ENCODE peak calls at places on chromosomes 1 and 21, in seven cellular contexts. O, X, P, M, R, H and U are unnamed samples.

GRCh38 chr1:198228925-198229324 is 72.1 kb downstream of the NEK7 start:
- DNase-seq in O (no peak), X (no peak), P (no peak), M (no peak), R (no peak), H (no peak), U (no peak)

GRCh38 chr1:29465755-29466154 is 229.4 kb downstream of the PTPRU start:
- DNase-seq in O (no peak), X (no peak), P (peak), M (no peak), R (no peak), H (peak), U (peak)

GRCh38 chr21:33856893-33857527 is 58.6 kb downstream of the ATP5PO start:
- DNase-seq in O (no peak), X (no peak), P (no peak), M (no peak), R (no peak), H (no peak), U (no peak)

GRCh38 chr1:172178846-172179245 is 241.6 kb upstream of the C1orf105 start:
- DNase-seq in O (no peak), X (no peak), P (no peak), M (no peak), R (no peak), H (no peak), U (no peak)

GRCh38 chr1:21568006-21568746 is 59.0 kb downstream of the ALPL start:
- DNase-seq in O (no peak), X (no peak), P (peak), M (no peak), R (no peak), H (peak), U (no peak)

GRCh38 chr1:169711469-169712308 is at the start of gene SELL:
- DNase-seq in O (peak), X (no peak), P (peak), M (peak), R (peak), H (peak), U (peak)

GRCh38 chr21:42310411-42311001 is 4.7 kb downstream of the TFF3 start:
- DNase-seq in O (no peak), X (no peak), P (no peak), M (no peak), R (no peak), H (no peak), U (no peak)

GRCh38 chr21:35438643-35439404 is 389.7 kb upstream of the RUNX1 start:
- DNase-seq in O (no peak), X (no peak), P (no peak), M (no peak), R (no peak), H (peak), U (no peak)

GRCh38 chr1:152348447-152348846 is 11.4 kb downstream of the FLG2 start:
- DNase-seq in O (no peak), X (no peak), P (peak), M (no peak), R (no peak), H (no peak), U (peak)

GRCh38 chr1:119647228-119647733 is 785 bp downstream of the ZNF697 start:
- DNase-seq in O (peak), X (peak), P (peak), M (no peak), R (no peak), H (no peak), U (no peak)

GRCh38 chr1:214331827-214332423 is 51.0 kb downstream of the SMYD2 start:
- DNase-seq in O (no peak), X (no peak), P (peak), M (no peak), R (peak), H (peak), U (peak)

GRCh38 chr1:40438391-40439015 is 11.8 kb upstream of the ZFP69B start:
- DNase-seq in O (no peak), X (no peak), P (peak), M (no peak), R (peak), H (peak), U (peak)

GRCh38 chr1:28885982-28886730 is 28.2 kb upstream of the EPB41 start:
- DNase-seq in O (no peak), X (no peak), P (peak), M (no peak), R (no peak), H (no peak), U (no peak)

GRCh38 chr1:205262706-205263105 is 35.0 kb downstream of the TMCC2 start:
- DNase-seq in O (no peak), X (no peak), P (no peak), M (no peak), R (no peak), H (no peak), U (peak)

GRCh38 chr1:39802496-39803260 is 14.0 kb upstream of the BMP8B start:
- DNase-seq in O (peak), X (no peak), P (no peak), M (no peak), R (no peak), H (no peak), U (no peak)

GRCh38 chr1:25952851-25953401 is 44.9 kb downstream of the PAFAH2 start:
- DNase-seq in O (peak), X (peak), P (peak), M (no peak), R (no peak), H (peak), U (no peak)

GRCh38 chr1:93692001-93692400 is 10.4 kb upstream of the BCAR3 start:
- DNase-seq in O (no peak), X (no peak), P (no peak), M (no peak), R (no peak), H (no peak), U (peak)

GRCh38 chr1:2819429-2819828 is 17.9 kb upstream of the TTC34 start:
- DNase-seq in O (peak), X (no peak), P (no peak), M (no peak), R (no peak), H (no peak), U (no peak)

GRCh38 chr1:171477804-171478203 is 7.5 kb upstream of the PRRC2C start:
- DNase-seq in O (no peak), X (no peak), P (no peak), M (no peak), R (no peak), H (no peak), U (no peak)

GRCh38 chr1:206769331-206769731 is 1.2 kb upstream of the IL19 start:
- DNase-seq in O (no peak), X (no peak), P (no peak), M (no peak), R (peak), H (no peak), U (peak)

GRCh38 chr1:55071477-55071876 is 32.1 kb downstream of the PCSK9 start:
- DNase-seq in O (peak), X (no peak), P (peak), M (peak), R (no peak), H (peak), U (peak)

GRCh38 chr1:119327066-119327435 is 41.5 kb upstream of the HAO2 start:
- DNase-seq in O (no peak), X (no peak), P (no peak), M (no peak), R (no peak), H (no peak), U (peak)

GRCh38 chr1:30598571-30599114 is 124.7 kb downstream of the MATN1 start:
- DNase-seq in O (no peak), X (no peak), P (no peak), M (no peak), R (no peak), H (no peak), U (no peak)

GRCh38 chr1:30599721-30600120 is 123.7 kb downstream of the MATN1 start:
- DNase-seq in O (no peak), X (no peak), P (no peak), M (no peak), R (no peak), H (no peak), U (no peak)

GRCh38 chr1:30597711-30598110 is 125.7 kb downstream of the MATN1 start:
- DNase-seq in O (no peak), X (no peak), P (no peak), M (no peak), R (no peak), H (no peak), U (no peak)

GRCh38 chr1:30596891-30597290 is 126.5 kb downstream of the MATN1 start:
- DNase-seq in O (no peak), X (no peak), P (no peak), M (no peak), R (no peak), H (no peak), U (no peak)

DNA sequence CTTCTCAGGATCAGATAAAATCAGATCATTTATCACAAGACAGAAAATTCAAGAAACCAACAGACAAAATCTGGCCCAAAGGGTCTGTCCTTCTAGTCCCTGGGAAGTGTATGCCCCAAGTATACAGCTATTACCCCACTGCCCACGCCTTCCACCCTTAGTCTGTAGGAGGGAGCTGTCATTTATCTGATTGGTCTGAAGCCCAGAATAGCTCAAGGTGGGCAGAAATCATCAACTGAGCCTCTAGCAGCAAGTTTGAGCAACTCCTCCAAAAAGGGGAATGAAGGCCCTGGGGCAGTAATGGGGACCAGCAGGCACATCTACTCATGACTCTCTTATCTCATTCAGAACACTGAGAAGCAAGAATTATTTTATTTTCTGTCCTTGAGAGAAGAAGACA is 126.9 kb downstream of the MATN1 start:
- DNase-seq in O (no peak), X (no peak), P (no peak), M (no peak), R (no peak), H (no peak), U (no peak)
- H3K4me3 ChIP-seq in O (no peak), X (no peak), P (no peak), M (no peak), R (no peak), H (no peak), U (no peak)

GRCh38 chr1:155816351-155816750 is 40.7 kb downstream of the GON4L start:
- DNase-seq in O (no peak), X (no peak), P (no peak), M (no peak), R (no peak), H (no peak), U (no peak)
- H3K4me3 ChIP-seq in O (no peak), X (no peak), P (no peak), M (no peak), R (no peak), H (no peak), U (no peak)

DNA sequence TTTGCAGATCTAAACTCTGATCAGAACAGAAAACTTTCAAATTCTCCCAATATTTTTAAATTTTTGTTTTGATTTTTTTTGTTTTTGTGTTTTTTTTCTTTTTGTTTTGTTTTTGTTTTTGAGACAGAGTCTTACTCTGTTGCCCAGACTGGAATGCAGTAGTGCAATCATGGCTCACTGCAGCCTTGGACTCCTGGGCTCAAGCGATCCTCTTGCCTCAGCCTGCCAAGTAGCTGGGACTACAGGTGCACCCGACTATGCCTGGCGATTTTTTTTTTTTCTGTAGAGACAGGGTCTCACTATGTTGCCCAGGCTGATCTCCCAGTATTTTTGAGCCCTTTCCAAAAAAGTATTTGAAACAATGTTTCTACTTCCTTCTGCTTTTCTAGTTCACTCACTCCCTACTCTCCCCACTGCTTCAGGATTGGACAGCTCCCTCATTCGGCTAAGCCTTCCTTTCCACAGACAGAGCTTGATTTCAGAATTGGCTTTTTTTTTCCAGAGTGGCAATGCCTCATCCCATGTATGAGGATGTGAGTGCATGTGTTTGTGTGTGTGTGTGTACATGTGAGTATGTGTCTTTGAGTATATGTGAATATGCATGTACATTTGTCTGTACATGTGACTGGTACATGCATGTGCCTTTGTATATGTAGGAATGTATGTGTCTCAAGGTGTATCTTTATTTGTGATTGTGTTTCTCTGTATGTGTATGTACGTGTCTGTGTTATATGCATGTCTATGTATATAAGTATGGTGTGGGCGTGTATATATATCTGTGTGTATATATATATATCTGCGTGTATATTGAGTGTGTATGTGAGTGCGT is 11.9 kb downstream of the LHX4 start:
- DNase-seq in O (no peak), X (no peak), P (peak), M (no peak), R (no peak), H (peak), U (no peak)
- H3K4me3 ChIP-seq in O (no peak), X (no peak), P (no peak), M (no peak), R (no peak), H (no peak), U (no peak)

GRCh38 chr1:11124965-11125364 is 25.3 kb upstream of the EXOSC10 start:
- DNase-seq in O (no peak), X (no peak), P (no peak), M (no peak), R (no peak), H (no peak), U (no peak)

GRCh38 chr1:11129649-11130048 is 30.0 kb upstream of the EXOSC10 start:
- DNase-seq in O (no peak), X (no peak), P (no peak), M (no peak), R (no peak), H (no peak), U (no peak)

GRCh38 chr1:11125931-11126330 is 26.3 kb upstream of the EXOSC10 start:
- DNase-seq in O (no peak), X (no peak), P (no peak), M (no peak), R (no peak), H (no peak), U (no peak)

GRCh38 chr1:11130406-11130805 is 30.7 kb upstream of the EXOSC10 start:
- DNase-seq in O (no peak), X (no peak), P (no peak), M (no peak), R (no peak), H (no peak), U (no peak)

DNA sequence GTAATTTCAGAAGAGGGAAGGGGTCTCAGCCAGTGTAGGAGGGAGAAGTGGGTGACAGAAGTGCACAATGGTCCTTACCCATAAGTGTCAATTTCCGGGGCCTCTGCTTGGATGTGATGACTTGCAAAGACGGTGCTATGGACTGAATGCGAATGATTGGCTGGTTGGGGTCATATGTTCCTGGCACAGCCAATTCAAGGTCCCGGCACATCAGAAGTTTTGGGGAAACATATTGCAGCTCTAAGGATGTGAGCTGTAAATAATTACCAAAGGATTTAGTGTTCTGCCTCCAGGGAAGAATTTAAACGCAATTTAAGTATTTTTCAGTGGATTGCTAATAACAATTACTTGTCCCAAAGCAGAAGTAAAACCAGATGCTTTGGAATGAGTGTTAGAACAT is 26.9 kb upstream of the EXOSC10 start:
- DNase-seq in O (no peak), X (no peak), P (no peak), M (no peak), R (no peak), H (no peak), U (no peak)
- H3K4me3 ChIP-seq in O (no peak), X (no peak), P (no peak), M (no peak), R (no peak), H (no peak), U (no peak)